ENCODE peak calls at places on chromosomes 1 and 21, in eight cellular contexts. M, L, T, N, B, O, Z and R are unnamed samples.

GRCh38 chr1:26161408-26162219 is 2.7 kb downstream of the FAM110D start:
- DNase-seq in M (peak), Z (peak), L (peak), O (peak), T (peak), B (no peak), N (peak), R (peak)

GRCh38 chr1:153849487-153850185 is 73.1 kb downstream of the GATAD2B start:
- DNase-seq in Z (no peak), O (no peak), B (no peak), N (no peak), M (no peak), T (no peak), L (no peak), R (no peak)

GRCh38 chr1:63322944-63323865 is 838 bp downstream of the FOXD3 start:
- DNase-seq in N (peak), M (no peak), O (peak), T (no peak), Z (peak), L (no peak), B (no peak), R (no peak)

GRCh38 chr21:37193006-37193405 is 74.1 kb downstream of the VPS26C start:
- DNase-seq in B (no peak), T (no peak), L (no peak), O (no peak), Z (no peak), N (no peak), M (no peak), R (no peak)

GRCh38 chr1:9651220-9651564 is 339 bp upstream of the PIK3CD start:
- DNase-seq in B (no peak), Z (no peak), L (no peak), M (no peak), T (no peak), N (no peak), O (no peak), R (no peak)

GRCh38 chr21:46634427-46634826 is 1.0 kb upstream of the PRMT2 start:
- DNase-seq in L (no peak), M (no peak), N (no peak), Z (no peak), T (peak), O (peak), B (no peak), R (no peak)

GRCh38 chr1:29517251-29518080 is 281.1 kb downstream of the PTPRU start:
- DNase-seq in L (no peak), O (no peak), M (no peak), B (no peak), T (no peak), N (no peak), Z (no peak), R (no peak)

GRCh38 chr21:38945536-38946245 is 140.0 kb downstream of the ETS2 start:
- DNase-seq in M (peak), O (no peak), B (no peak), Z (no peak), T (no peak), L (no peak), N (peak), R (no peak)

GRCh38 chr1:31572323-31573104 is 3.8 kb upstream of the TINAGL1 start:
- DNase-seq in B (peak), O (no peak), Z (no peak), N (peak), T (peak), L (no peak), M (peak), R (no peak)

GRCh38 chr21:42079008-42079938 is 8.2 kb downstream of the UMODL1 start:
- DNase-seq in N (no peak), O (no peak), B (no peak), L (no peak), T (no peak), M (no peak), Z (no peak), R (no peak)

GRCh38 chr1:91894036-91894761 is 8.2 kb upstream of the TGFBR3 start:
- DNase-seq in L (no peak), T (no peak), M (peak), Z (no peak), B (peak), N (no peak), O (no peak), R (no peak)

GRCh38 chr1:116762781-116763115 is 8.5 kb downstream of the CD2 start:
- DNase-seq in L (no peak), B (no peak), M (no peak), O (no peak), N (no peak), Z (no peak), T (no peak), R (no peak)

GRCh38 chr1:228149341-228150020 is at the start of gene GJC2:
- DNase-seq in O (no peak), B (no peak), L (no peak), N (peak), Z (peak), T (peak), M (peak), R (peak)

GRCh38 chr1:99850458-99850974 is 355 bp downstream of the AGL start:
- DNase-seq in T (no peak), M (no peak), O (peak), N (no peak), Z (no peak), L (no peak), B (no peak), R (peak)

GRCh38 chr1:78607944-78608343 is 12.3 kb upstream of the IFI44L start:
- DNase-seq in B (no peak), N (no peak), L (no peak), M (no peak), O (no peak), Z (no peak), T (no peak), R (no peak)

GRCh38 chr1:36160388-36160948 is 4.5 kb downstream of the MAP7D1 start:
- DNase-seq in O (no peak), N (no peak), L (no peak), T (no peak), Z (no peak), B (no peak), M (no peak), R (no peak)

GRCh38 chr21:38088916-38089762 is 167.7 kb upstream of the KCNJ15 start:
- DNase-seq in L (no peak), O (no peak), T (no peak), B (no peak), Z (no peak), M (no peak), N (no peak), R (no peak)

GRCh38 chr1:218369688-218370511 is 24.8 kb downstream of the TGFB2 start:
- DNase-seq in N (no peak), O (no peak), M (peak), L (no peak), Z (no peak), T (no peak), B (peak), R (peak)

GRCh38 chr1:119778886-119779560 is 10.3 kb upstream of the HMGCS2 start:
- DNase-seq in O (no peak), N (no peak), L (no peak), M (no peak), T (no peak), Z (no peak), B (no peak), R (no peak)

GRCh38 chr1:152873495-152873894 is 4.6 kb upstream of the SMCP start:
- DNase-seq in M (peak), L (no peak), T (no peak), Z (no peak), O (no peak), N (no peak), B (no peak), R (no peak)

GRCh38 chr1:2547210-2548067 is 8.7 kb upstream of the TNFRSF14 start:
- DNase-seq in L (peak), T (no peak), B (no peak), M (no peak), O (peak), Z (no peak), N (peak), R (no peak)

GRCh38 chr1:100606438-100606837 is 68.5 kb downstream of the GPR88 start:
- DNase-seq in N (no peak), L (no peak), O (peak), M (peak), B (peak), T (no peak), Z (peak), R (peak)

GRCh38 chr1:9373614-9374013 is 80.9 kb downstream of the SPSB1 start:
- DNase-seq in N (no peak), B (no peak), Z (no peak), T (no peak), M (no peak), L (no peak), O (no peak), R (no peak)

GRCh38 chr1:68232354-68233148 is at the start of gene WLS:
- DNase-seq in L (no peak), O (peak), N (peak), Z (peak), M (peak), B (peak), T (peak), R (peak)

GRCh38 chr1:25683731-25684130 is 67.1 kb downstream of the MAN1C1 start:
- DNase-seq in L (no peak), T (no peak), M (peak), Z (no peak), O (no peak), B (no peak), N (no peak), R (no peak)

GRCh38 chr1:116760487-116760886 is 6.3 kb downstream of the CD2 start:
- DNase-seq in L (no peak), Z (no peak), N (no peak), T (no peak), O (no peak), B (no peak), M (no peak), R (no peak)

GRCh38 chr1:212234431-212235298 is 50.5 kb upstream of the PPP2R5A start:
- DNase-seq in M (peak), L (no peak), B (peak), O (peak), Z (peak), N (no peak), T (no peak), R (peak)

GRCh38 chr1:78340006-78340405 is 150.8 kb upstream of the PTGFR start:
- DNase-seq in N (no peak), T (no peak), M (peak), B (peak), L (no peak), Z (no peak), O (no peak), R (peak)

GRCh38 chr1:233520510-233521191 is 93.3 kb upstream of the KCNK1 start:
- DNase-seq in L (no peak), O (peak), B (no peak), Z (no peak), M (no peak), N (no peak), T (no peak), R (no peak)

GRCh38 chr1:180360333-180361075 is 130.4 kb downstream of the LHX4 start:
- DNase-seq in O (no peak), L (no peak), M (peak), Z (no peak), B (peak), N (no peak), T (no peak), R (peak)

GRCh38 chr1:101474039-101474665 is 237.3 kb downstream of the S1PR1 start:
- DNase-seq in N (no peak), L (no peak), M (no peak), Z (no peak), T (no peak), O (peak), B (no peak), R (no peak)

GRCh38 chr21:36504067-36505058 is 24.4 kb upstream of the CLDN14 start:
- DNase-seq in T (no peak), B (peak), L (peak), O (peak), Z (no peak), M (peak), N (no peak), R (peak)

GRCh38 chr1:101190441-101190840 is 46.4 kb upstream of the S1PR1 start:
- DNase-seq in O (no peak), N (no peak), L (no peak), B (peak), Z (no peak), M (peak), T (no peak), R (peak)

GRCh38 chr1:168691541-168691940 is 37.5 kb downstream of the DPT start:
- DNase-seq in L (no peak), N (no peak), T (no peak), Z (no peak), M (no peak), O (no peak), B (no peak), R (no peak)

GRCh38 chr1:12448746-12449177 is 169.2 kb downstream of the DHRS3 start:
- DNase-seq in B (peak), M (peak), L (no peak), Z (no peak), T (no peak), O (no peak), N (no peak), R (no peak)

GRCh38 chr21:45601551-45601950 is 42.0 kb upstream of the PCBP3 start:
- DNase-seq in O (no peak), Z (no peak), B (no peak), N (no peak), T (peak), M (no peak), L (no peak), R (no peak)

GRCh38 chr1:22074803-22075202 is 22.3 kb downstream of the CDC42 start:
- DNase-seq in L (no peak), M (no peak), B (no peak), N (no peak), O (no peak), Z (no peak), T (no peak), R (no peak)